ENCODE peak calls at places on chromosomes 3 and 15, in seven cellular contexts. I is IMR-90, H is neuronal stem cell, R is trophoblast cell, W is H9, U is mesenchymal stem cell, G is H1. M is an unnamed sample.

GRCh38 chr3:44893097-44893496 is 18.7 kb downstream of the TGM4 start:
- DNase-seq in G (no peak), I (peak; percentile 87), R (no peak), U (peak; percentile 60), W (no peak), H (no peak), M (no peak)

GRCh38 chr15:57387644-57388076 is 11.4 kb downstream of the CGNL1 start:
- DNase-seq in H (no peak), R (no peak), I (no peak), G (no peak), U (no peak), W (peak; percentile 59), M (no peak)

GRCh38 chr3:71450985-71451560 is 132.5 kb downstream of the FOXP1 start:
- DNase-seq in R (no peak), H (no peak), G (no peak), I (peak; percentile 18), U (no peak), W (no peak), M (no peak)

GRCh38 chr3:169818330-169818729 is 5.6 kb upstream of the LRRC34 start:
- DNase-seq in W (no peak), U (peak; percentile 34), R (no peak), H (no peak), G (no peak), I (peak; percentile 58), M (no peak)

GRCh38 chr3:193943200-193943599 is 192.7 kb upstream of the HES1 start:
- DNase-seq in H (no peak), U (no peak), W (peak; percentile 72), R (no peak), I (no peak), G (no peak), M (peak; percentile 67)

GRCh38 chr3:158057666-158058065 is 48.6 kb downstream of the SHOX2 start:
- DNase-seq in H (no peak), I (no peak), G (no peak), R (no peak), U (no peak), W (no peak), M (no peak)

GRCh38 chr3:19954676-19955075 is 7.8 kb downstream of the RAB5A start:
- DNase-seq in I (no peak), W (no peak), G (no peak), R (peak; percentile 51), U (no peak), H (no peak), M (no peak)

GRCh38 chr15:78249131-78249530 is 14.8 kb upstream of the ACSBG1 start:
- DNase-seq in R (no peak), W (no peak), G (no peak), I (no peak), H (no peak), U (no peak), M (no peak)

GRCh38 chr3:107962015-107962414 is 128.8 kb downstream of the CD47 start:
- DNase-seq in G (no peak), W (no peak), I (no peak), R (no peak), U (no peak), H (no peak), M (no peak)

GRCh38 chr3:140834266-140835037 is 107.2 kb upstream of the SLC25A36 start:
- DNase-seq in U (no peak), R (no peak), G (no peak), I (no peak), W (no peak), H (no peak), M (peak; percentile 40)

GRCh38 chr3:156723182-156723619 is 48.8 kb downstream of the TIPARP start:
- DNase-seq in I (peak; percentile 53), G (no peak), U (no peak), R (no peak), H (no peak), W (no peak), M (no peak)

GRCh38 chr3:156429125-156429524 is 125.8 kb downstream of the SSR3 start:
- DNase-seq in U (no peak), I (no peak), H (no peak), W (no peak), G (no peak), R (peak; percentile 51), M (peak; percentile 26)

GRCh38 chr3:12979947-12980487 is 93.2 kb downstream of the IQSEC1 start:
- DNase-seq in I (no peak), H (no peak), U (no peak), G (no peak), R (no peak), W (no peak), M (no peak)

GRCh38 chr15:65533057-65533752 is 2.9 kb downstream of the HACD3 start:
- DNase-seq in R (no peak), G (no peak), H (no peak), U (peak; percentile 64), W (no peak), I (peak; percentile 18), M (peak; percentile 86)

GRCh38 chr3:193982258-193982659 is 153.7 kb upstream of the HES1 start:
- DNase-seq in U (no peak), G (no peak), H (no peak), R (no peak), I (no peak), W (no peak), M (no peak)

GRCh38 chr15:61715082-61715481 is 345.2 kb downstream of the VPS13C start:
- DNase-seq in H (no peak), G (no peak), I (no peak), W (no peak), R (no peak), U (no peak), M (no peak)

GRCh38 chr3:134881305-134881704 is 86.2 kb downstream of the EPHB1 start:
- DNase-seq in R (no peak), W (no peak), I (no peak), H (no peak), G (no peak), U (no peak), M (no peak)

GRCh38 chr3:134877788-134878187 is 82.7 kb downstream of the EPHB1 start:
- DNase-seq in G (no peak), I (no peak), R (no peak), H (no peak), U (no peak), W (no peak), M (no peak)

GRCh38 chr3:134883697-134884385 is 88.8 kb downstream of the EPHB1 start:
- DNase-seq in G (no peak), H (no peak), W (no peak), R (no peak), I (no peak), U (no peak), M (no peak)

GRCh38 chr3:134879991-134880390 is 84.9 kb downstream of the EPHB1 start:
- DNase-seq in G (no peak), H (no peak), R (no peak), U (no peak), I (no peak), W (no peak), M (no peak)

DNA sequence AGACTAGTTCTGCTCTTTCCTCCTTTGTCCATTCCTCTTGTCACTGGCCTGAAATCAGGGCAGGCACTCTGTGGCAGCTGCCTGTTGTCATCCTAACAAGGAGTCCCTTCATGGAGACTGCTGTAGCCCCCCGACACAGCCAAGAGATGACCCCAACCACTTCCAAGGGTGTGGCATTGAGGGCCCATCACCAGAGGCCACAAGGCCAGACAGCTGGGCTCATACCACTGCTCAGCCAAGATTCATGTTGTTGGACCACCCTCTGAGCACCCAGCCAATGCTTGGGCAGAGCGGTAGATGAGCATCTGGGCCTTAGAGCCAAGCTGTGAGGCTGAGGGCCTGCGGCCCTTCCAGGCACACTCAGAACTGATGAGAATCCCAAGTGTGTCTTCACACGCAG is 85.4 kb downstream of the EPHB1 start:
- DNase-seq in W (no peak), G (no peak), U (no peak), I (no peak), H (no peak), R (no peak), M (no peak)
- H2BK120ac ChIP-seq in W (no peak overlapping the region), G (no peak overlapping the region), U (no peak overlapping the region), I (no peak overlapping the region), H (no peak overlapping the region), R (no peak overlapping the region), M (no peak overlapping the region)

GRCh38 chr15:38662805-38663204 is 98.2 kb upstream of the RASGRP1 start:
- DNase-seq in H (no peak), R (no peak), I (no peak), G (no peak), U (no peak), W (no peak), M (no peak)
- H2BK120ac ChIP-seq in H (no peak overlapping the region), R (no peak overlapping the region), I (no peak overlapping the region), G (no peak overlapping the region), U (no peak overlapping the region), W (no peak overlapping the region), M (no peak overlapping the region)

GRCh38 chr3:128301186-128302023 is 148.1 kb downstream of the EEFSEC start:
- DNase-seq in I (no peak), R (no peak), H (no peak), G (no peak), U (no peak), W (peak; percentile 15), M (no peak)
- H2BK120ac ChIP-seq in I (no peak overlapping the region), R (no peak overlapping the region), H (no peak overlapping the region), G (no peak overlapping the region), U (no peak overlapping the region), W (no peak overlapping the region), M (no peak overlapping the region)

DNA sequence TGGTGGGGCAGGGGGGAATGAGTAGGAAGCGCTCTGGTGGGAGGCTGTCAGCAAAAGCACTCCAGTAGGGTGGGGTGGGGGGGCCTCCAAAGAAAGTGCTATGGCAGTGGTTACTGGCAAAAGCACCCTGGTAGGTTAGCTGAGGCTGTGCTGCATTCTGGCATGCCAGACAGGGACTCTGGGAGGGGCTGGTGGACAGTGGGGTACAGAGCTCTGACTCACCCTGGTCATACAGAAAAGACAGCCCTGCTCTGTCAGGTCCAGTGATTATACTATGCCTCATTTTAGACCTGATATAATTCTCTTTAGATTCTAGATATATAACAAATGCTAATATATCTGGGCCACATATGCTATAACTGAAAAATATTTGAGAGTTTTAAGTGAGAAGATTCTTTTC is 82.8 kb upstream of the CPNE4 start:
- DNase-seq in I (no peak), R (no peak), U (no peak), G (no peak), W (no peak), H (no peak), M (no peak)
- H2BK120ac ChIP-seq in I (no peak overlapping the region), R (no peak overlapping the region), U (no peak overlapping the region), G (no peak overlapping the region), W (no peak overlapping the region), H (no peak overlapping the region), M (no peak overlapping the region)

GRCh38 chr3:112261742-112262141 is 32.3 kb downstream of the SLC9C1 start:
- DNase-seq in U (no peak), R (no peak), W (no peak), I (no peak), H (no peak), G (no peak), M (no peak)
- H2BK120ac ChIP-seq in U (no peak overlapping the region), R (no peak overlapping the region), W (no peak overlapping the region), I (no peak overlapping the region), H (no peak overlapping the region), G (no peak overlapping the region), M (no peak overlapping the region)

GRCh38 chr15:98177950-98178848 is 217.7 kb downstream of the ARRDC4 start:
- DNase-seq in U (peak; percentile 52), G (no peak), I (peak; percentile 29), R (peak; percentile 64), W (peak; percentile 73), H (peak; percentile 75), M (peak; percentile 81)
- H2BK120ac ChIP-seq in U (no peak overlapping the region), G (no peak overlapping the region), I (no peak overlapping the region), R (no peak overlapping the region), W (no peak overlapping the region), H (no peak overlapping the region), M (no peak overlapping the region)

M was measured in mesendoderm.